ENCODE peak calls at places on chromosomes 1 and 21, in seven cellular contexts. X, W, K, O, C, F and J are unnamed samples.

GRCh38 chr1:235018161-235018560 is 110.5 kb downstream of the TOMM20 start:
- DNase-seq in X (no peak), W (no peak), K (no peak), O (no peak), C (no peak), F (peak), J (peak)

GRCh38 chr1:3366181-3367051 is 88.0 kb upstream of the ARHGEF16 start:
- DNase-seq in X (no peak), W (no peak), K (no peak), O (no peak), C (no peak), F (no peak), J (no peak)

GRCh38 chr1:17168480-17168878 is 36.4 kb upstream of the PADI1 start:
- DNase-seq in X (no peak), W (no peak), K (no peak), O (no peak), C (no peak), F (no peak), J (peak)

GRCh38 chr1:179474713-179475112 is 101.0 kb downstream of the NPHS2 start:
- DNase-seq in X (no peak), W (no peak), K (no peak), O (no peak), C (no peak), F (no peak), J (no peak)

GRCh38 chr1:221810406-221810805 is 68.5 kb upstream of the DUSP10 start:
- DNase-seq in X (no peak), W (no peak), K (no peak), O (no peak), C (no peak), F (no peak), J (no peak)

GRCh38 chr21:26405735-26406361 is 167.2 kb downstream of the CYYR1 start:
- DNase-seq in X (no peak), W (no peak), K (no peak), O (no peak), C (peak), F (no peak), J (peak)

GRCh38 chr1:1182491-1183220 is 9.0 kb downstream of the TTLL10 start:
- DNase-seq in X (no peak), W (no peak), K (peak), O (no peak), C (peak), F (no peak), J (no peak)

GRCh38 chr1:203557958-203558760 is 64.2 kb downstream of the OPTC start:
- DNase-seq in X (no peak), W (no peak), K (no peak), O (no peak), C (no peak), F (no peak), J (no peak)

GRCh38 chr1:226886142-226886901 is 15.9 kb downstream of the PSEN2 start:
- DNase-seq in X (no peak), W (no peak), K (no peak), O (no peak), C (no peak), F (no peak), J (no peak)

GRCh38 chr21:41390043-41390639 is 28.3 kb downstream of the MX2 start:
- DNase-seq in X (no peak), W (no peak), K (no peak), O (no peak), C (no peak), F (no peak), J (no peak)
- TF ChIP-seq CTCF in X (no peak), W (no peak), K (no peak), O (no peak), C (no peak), F (no peak), J (no peak)

GRCh38 chr1:66335859-66336640 is 197.9 kb upstream of the SGIP1 start:
- DNase-seq in X (peak), W (peak), K (peak), O (no peak), C (peak), F (peak), J (no peak)
- H3K4me3 ChIP-seq in X (peak), W (peak), K (peak), O (no peak), C (peak), F (peak), J (no peak)

GRCh38 chr1:27938488-27938887 is 3.7 kb downstream of the SMPDL3B start:
- DNase-seq in X (no peak), W (no peak), K (no peak), O (no peak), C (no peak), F (no peak), J (no peak)

GRCh38 chr1:27941671-27942540 is 7.1 kb downstream of the SMPDL3B start:
- DNase-seq in X (no peak), W (no peak), K (no peak), O (no peak), C (no peak), F (no peak), J (no peak)

GRCh38 chr1:27937524-27937836 is 2.7 kb downstream of the SMPDL3B start:
- DNase-seq in X (no peak), W (no peak), K (no peak), O (no peak), C (no peak), F (no peak), J (no peak)

GRCh38 chr1:27940870-27941269 is 6.1 kb downstream of the SMPDL3B start:
- DNase-seq in X (no peak), W (no peak), K (no peak), O (no peak), C (no peak), F (no peak), J (no peak)

GRCh38 chr1:27940297-27940696 is 5.5 kb downstream of the SMPDL3B start:
- DNase-seq in X (no peak), W (no peak), K (peak), O (peak), C (peak), F (no peak), J (no peak)
- TF ChIP-seq CTCF in X (no peak), W (peak), K (peak), O (peak), C (peak), F (no peak), J (peak)

DNA sequence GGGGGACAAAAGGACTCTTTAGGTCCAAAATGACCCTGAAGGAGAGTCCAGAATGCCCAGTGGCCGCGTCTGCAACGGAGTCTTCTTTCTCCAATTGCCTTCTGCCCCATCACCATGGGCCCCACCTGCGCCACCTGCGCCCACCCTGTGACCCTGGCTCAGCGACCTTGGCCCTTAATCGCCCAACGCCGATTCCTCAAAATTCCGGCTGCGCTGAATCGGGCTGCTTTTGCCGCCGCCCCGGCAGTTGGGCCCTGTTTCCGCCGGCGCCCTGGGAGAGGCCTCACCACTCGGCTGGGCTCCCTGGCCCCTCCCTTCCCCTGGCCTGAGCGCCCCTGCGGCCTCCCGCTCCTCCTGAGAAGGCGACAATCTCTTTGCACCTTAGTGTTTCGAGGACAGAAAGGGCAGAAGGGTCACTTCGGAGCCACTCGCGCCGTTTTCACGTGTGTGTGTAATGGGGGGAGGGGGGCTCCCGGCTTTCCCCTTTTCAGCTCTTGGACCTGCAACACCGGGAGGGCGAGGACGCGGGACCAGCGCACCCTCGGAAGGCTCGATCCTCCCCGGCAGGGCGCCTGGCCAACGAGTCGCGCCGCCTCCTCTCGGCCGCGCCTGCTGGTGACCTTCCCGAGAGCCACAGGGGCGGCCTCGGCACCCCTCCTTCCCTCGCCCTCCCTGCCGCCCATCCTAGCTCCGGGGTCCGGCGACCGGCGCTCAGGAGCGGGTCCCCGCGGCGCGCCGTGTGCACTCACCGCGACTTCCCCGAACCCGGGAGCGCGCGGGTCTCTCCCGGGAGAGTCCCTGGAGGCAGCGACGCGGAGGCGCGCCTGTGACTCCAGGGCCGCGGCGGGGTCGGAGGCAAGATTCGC is 522 bp upstream of the SIM2 start:
- DNase-seq in X (no peak), W (peak), K (no peak), O (peak), C (peak), F (no peak), J (no peak)
- H3K4me3 ChIP-seq in X (peak), W (peak), K (peak), O (peak), C (peak), F (peak), J (peak)

GRCh38 chr1:37033355-37034291 is 692 bp downstream of the GRIK3 start:
- DNase-seq in X (no peak), W (no peak), K (no peak), O (no peak), C (no peak), F (no peak), J (no peak)
- TF ChIP-seq CTCF in X (no peak), W (no peak), K (no peak), O (no peak), C (no peak), F (no peak), J (no peak)

DNA sequence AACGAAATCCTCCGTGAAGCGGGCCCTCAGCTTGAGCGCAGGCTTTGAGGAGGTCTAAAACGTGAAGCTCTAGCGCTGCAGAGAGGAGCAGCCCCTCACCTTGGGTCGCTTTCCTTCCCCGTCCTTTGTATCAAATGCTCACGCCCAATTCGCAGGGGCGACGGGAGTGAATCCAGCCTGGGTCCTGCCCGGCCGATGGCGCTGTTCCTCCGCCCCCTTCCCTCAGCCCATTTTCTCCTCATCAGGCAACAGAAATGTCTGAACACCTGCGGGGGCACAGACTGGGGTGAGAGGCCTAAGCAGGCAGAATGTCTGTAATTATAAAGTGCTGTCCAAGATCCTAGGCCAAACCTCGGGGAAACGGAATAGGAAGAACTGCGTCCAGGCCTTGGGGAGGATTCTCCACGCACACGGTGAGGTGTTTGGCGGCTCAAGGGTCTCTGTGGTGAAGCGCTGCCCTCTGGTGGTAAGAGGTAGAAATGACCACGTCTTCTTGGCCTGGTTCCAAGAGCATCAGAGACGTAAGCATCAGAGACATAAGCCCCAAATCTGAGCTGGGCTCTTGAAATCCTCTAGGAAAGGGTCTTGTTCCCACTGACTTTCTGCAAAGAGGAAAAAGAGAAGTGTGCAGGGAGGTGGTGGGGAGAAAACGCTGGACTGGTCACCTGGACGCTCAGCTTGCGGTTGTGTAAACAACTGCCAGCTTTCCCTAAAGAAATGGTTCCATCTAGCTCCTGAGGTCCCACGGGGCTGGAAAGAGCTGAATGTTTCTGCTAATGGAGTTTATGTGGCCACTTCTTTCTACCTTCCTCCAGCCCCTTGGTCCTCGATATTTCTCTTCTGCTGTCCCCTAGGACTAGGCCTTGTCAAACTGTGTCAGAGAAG is 92.1 kb upstream of the CD53 start:
- DNase-seq in X (peak), W (peak), K (peak), O (peak), C (peak), F (peak), J (no peak)
- H3K4me3 ChIP-seq in X (no peak), W (no peak), K (no peak), O (no peak), C (peak), F (no peak), J (no peak)

DNA sequence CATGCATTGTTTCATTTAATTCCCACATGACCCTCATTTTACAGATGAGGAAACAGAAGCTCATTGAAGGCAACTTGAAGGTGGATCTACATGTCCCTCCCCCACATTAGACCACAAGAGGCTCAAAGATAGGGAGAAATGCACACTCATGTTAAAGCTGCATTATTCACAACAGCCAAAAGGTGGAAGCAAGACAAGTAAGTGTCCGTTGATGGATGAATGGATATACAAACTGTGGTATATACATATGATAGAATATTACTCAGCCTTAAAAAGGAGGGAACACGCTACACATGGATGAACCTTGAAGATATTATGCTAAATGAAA is 149.7 kb upstream of the JUN start:
- DNase-seq in X (no peak), W (no peak), K (no peak), O (no peak), C (no peak), F (no peak), J (no peak)
- TF ChIP-seq CTCF in X (peak), W (no peak), K (no peak), O (no peak), C (no peak), F (no peak), J (no peak)

DNA sequence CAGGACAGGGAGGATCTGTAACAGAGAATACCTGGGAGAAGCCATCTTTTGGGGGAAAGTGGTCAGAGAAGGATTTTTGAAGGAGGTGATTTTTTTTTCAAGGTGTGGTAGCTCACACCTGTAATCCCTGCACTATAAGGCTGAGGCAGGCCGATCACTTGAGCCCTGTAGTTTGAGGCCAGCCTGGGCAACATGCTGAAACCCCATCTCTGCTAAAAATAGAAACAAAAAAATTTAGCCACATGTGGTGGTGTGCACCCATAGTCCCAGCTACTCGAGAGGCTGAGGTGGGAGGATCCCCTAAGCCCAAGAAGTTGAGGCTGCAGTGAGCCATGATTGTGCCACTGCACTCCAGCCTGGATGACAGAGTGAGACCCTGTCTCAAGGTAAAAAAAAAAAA is 67.4 kb upstream of the ARTN start:
- DNase-seq in X (no peak), W (no peak), K (no peak), O (no peak), C (no peak), F (no peak), J (no peak)
- H3K4me3 ChIP-seq in X (no peak), W (no peak), K (no peak), O (no peak), C (no peak), F (no peak), J (no peak)

GRCh38 chr1:229273507-229274232 is 2.8 kb downstream of the RAB4A start:
- DNase-seq in X (no peak), W (no peak), K (no peak), O (peak), C (no peak), F (no peak), J (no peak)
- TF ChIP-seq CTCF in X (no peak), W (no peak), K (no peak), O (no peak), C (no peak), F (no peak), J (no peak)